ENCODE peak calls at places on chromosomes 5 and 9, in nine cellular contexts. K is GM23248; T is adrenal gland; E is body of pancreas; P is CD8-positive, alpha-beta memory T cell; Y is A549; C is stomach; Q is caudate nucleus; W is transverse colon. N is an unnamed sample.

GRCh38 chr5:164235176-164235914 is 729.9 kb downstream of the MAT2B start:
- DNase-seq in K (peak), T (no peak), E (no peak), P (no peak), Y (no peak), C (no peak), Q (no peak), W (no peak), N (no peak)

GRCh38 chr9:69086769-69087168 is 51.2 kb downstream of the FXN start:
- DNase-seq in K (no peak), T (no peak), E (no peak), P (no peak), Y (no peak), C (no peak), Q (no peak), W (no peak), N (no peak)

GRCh38 chr5:149063017-149063687 is at the start of gene SH3TC2:
- DNase-seq in K (peak), T (no peak), E (peak), P (no peak), Y (peak), C (peak), Q (peak), W (peak), N (peak)

GRCh38 chr5:68217476-68217984 is 2.0 kb downstream of the PIK3R1 start:
- DNase-seq in K (peak), T (no peak), E (no peak), P (no peak), Y (no peak), C (no peak), Q (no peak), W (no peak), N (no peak)

GRCh38 chr5:160312960-160313734 is 783 bp upstream of the CCNJL start:
- DNase-seq in K (no peak), T (no peak), E (no peak), P (no peak), Y (peak), C (no peak), Q (no peak), W (no peak), N (no peak)

GRCh38 chr5:142660196-142660595 is 25.7 kb downstream of the FGF1 start:
- DNase-seq in K (no peak), T (no peak), E (no peak), P (no peak), Y (no peak), C (no peak), Q (no peak), W (no peak), N (no peak)

GRCh38 chr9:136587944-136588662 is 42.3 kb upstream of the NOTCH1 start:
- DNase-seq in K (no peak), T (no peak), E (no peak), P (no peak), Y (no peak), C (no peak), Q (no peak), W (no peak), N (no peak)

GRCh38 chr9:130320697-130321080 is 55.1 kb downstream of the HMCN2 start:
- DNase-seq in K (no peak), T (peak), E (no peak), P (no peak), Y (peak), C (no peak), Q (no peak), W (peak), N (no peak)

GRCh38 chr9:1604942-1605560 is 410.1 kb upstream of the SMARCA2 start:
- DNase-seq in K (peak), T (no peak), E (no peak), P (no peak), Y (no peak), C (no peak), Q (no peak), W (no peak), N (no peak)

GRCh38 chr5:19497229-19497815 is 490.7 kb downstream of the CDH18 start:
- DNase-seq in K (no peak), T (no peak), E (no peak), P (no peak), Y (no peak), C (no peak), Q (no peak), W (no peak), N (no peak)

GRCh38 chr5:50963647-50964584 is 297.5 kb downstream of the PARP8 start:
- DNase-seq in K (no peak), T (no peak), E (peak), P (no peak), Y (no peak), C (no peak), Q (peak), W (no peak), N (no peak)

GRCh38 chr5:42656661-42657035 is 100.0 kb upstream of the CCDC152 start:
- DNase-seq in K (peak), T (no peak), E (no peak), P (no peak), Y (no peak), C (no peak), Q (no peak), W (no peak), N (no peak)

GRCh38 chr9:112120471-112120925 is 54.6 kb downstream of the SUSD1 start:
- DNase-seq in K (peak), T (no peak), E (peak), P (no peak), Y (no peak), C (no peak), Q (peak), W (no peak), N (no peak)

GRCh38 chr5:57176350-57176857 is 2.5 kb downstream of the GPBP1 start:
- DNase-seq in K (peak), T (no peak), E (no peak), P (no peak), Y (no peak), C (no peak), Q (no peak), W (no peak), N (no peak)

GRCh38 chr9:132742821-132743311 is 72.6 kb downstream of the GTF3C4 start:
- DNase-seq in K (no peak), T (no peak), E (no peak), P (no peak), Y (no peak), C (no peak), Q (no peak), W (no peak), N (no peak)

GRCh38 chr5:74686962-74687751 is 2.1 kb downstream of the HEXB start:
- DNase-seq in K (peak), T (no peak), E (no peak), P (no peak), Y (no peak), C (no peak), Q (no peak), W (no peak), N (no peak)

GRCh38 chr9:74645007-74645639 is 148.0 kb downstream of the RORB start:
- DNase-seq in K (peak), T (no peak), E (no peak), P (no peak), Y (no peak), C (no peak), Q (no peak), W (no peak), N (no peak)

GRCh38 chr5:83026930-83027687 is 50.1 kb downstream of the TMEM167A start:
- DNase-seq in K (no peak), T (no peak), E (no peak), P (no peak), Y (no peak), C (no peak), Q (no peak), W (no peak), N (no peak)

GRCh38 chr5:79202076-79202475 is 33.9 kb upstream of the JMY start:
- DNase-seq in K (peak), T (no peak), E (no peak), P (no peak), Y (peak), C (no peak), Q (no peak), W (no peak), N (no peak)

GRCh38 chr5:176353533-176353932 is 8.0 kb downstream of the KIAA1191 start:
- DNase-seq in K (no peak), T (no peak), E (no peak), P (no peak), Y (no peak), C (no peak), Q (no peak), W (no peak), N (no peak)

GRCh38 chr5:142445266-142445665 is 120.4 kb upstream of the SPRY4 start:
- DNase-seq in K (peak), T (no peak), E (no peak), P (no peak), Y (no peak), C (no peak), Q (no peak), W (no peak), N (no peak)

GRCh38 chr5:145925353-145925752 is 11.0 kb upstream of the SH3RF2 start:
- DNase-seq in K (peak), T (no peak), E (no peak), P (no peak), Y (no peak), C (no peak), Q (no peak), W (no peak), N (no peak)

GRCh38 chr5:31238497-31238896 is 45.0 kb downstream of the CDH6 start:
- DNase-seq in K (no peak), T (no peak), E (no peak), P (no peak), Y (no peak), C (no peak), Q (no peak), W (no peak), N (no peak)

GRCh38 chr5:81778642-81779041 is 27.7 kb upstream of the SSBP2 start:
- DNase-seq in K (peak), T (no peak), E (peak), P (no peak), Y (no peak), C (no peak), Q (no peak), W (no peak), N (no peak)

GRCh38 chr5:34762321-34762871 is 76.6 kb upstream of the TTC23L start:
- DNase-seq in K (peak), T (no peak), E (peak), P (no peak), Y (no peak), C (no peak), Q (no peak), W (no peak), N (no peak)

GRCh38 chr9:89787595-89787994 is 182.8 kb downstream of the GADD45G start:
- DNase-seq in K (no peak), T (no peak), E (no peak), P (no peak), Y (no peak), C (no peak), Q (no peak), W (no peak), N (no peak)

GRCh38 chr9:127910613-127911205 is 6.1 kb downstream of the ST6GALNAC4 start:
- DNase-seq in K (peak), T (no peak), E (no peak), P (no peak), Y (no peak), C (no peak), Q (no peak), W (peak), N (no peak)

GRCh38 chr5:110086658-110087388 is 397.1 kb downstream of the MAN2A1 start:
- DNase-seq in K (peak), T (no peak), E (peak), P (no peak), Y (no peak), C (no peak), Q (no peak), W (peak), N (peak)

GRCh38 chr9:136551401-136552116 is 5.7 kb upstream of the NOTCH1 start:
- DNase-seq in K (peak), T (peak), E (peak), P (no peak), Y (peak), C (peak), Q (no peak), W (peak), N (no peak)

GRCh38 chr9:131382850-131383729 is 10.8 kb upstream of the PRRC2B start:
- DNase-seq in K (peak), T (peak), E (peak), P (no peak), Y (peak), C (peak), Q (no peak), W (no peak), N (no peak)

GRCh38 chr9:71285191-71285656 is 163.8 kb upstream of the TRPM3 start:
- DNase-seq in K (peak), T (peak), E (peak), P (no peak), Y (peak), C (no peak), Q (peak), W (peak), N (peak)

GRCh38 chr9:16290169-16290568 is 580.3 kb downstream of the BNC2 start:
- DNase-seq in K (no peak), T (no peak), E (no peak), P (no peak), Y (no peak), C (no peak), Q (no peak), W (no peak), N (no peak)

GRCh38 chr5:155046591-155046990 is 33.0 kb downstream of the KIF4B start:
- DNase-seq in K (no peak), T (no peak), E (peak), P (no peak), Y (no peak), C (no peak), Q (no peak), W (no peak), N (no peak)

GRCh38 chr5:55965525-55965924 is 29.2 kb downstream of the IL6ST start:
- DNase-seq in K (no peak), T (no peak), E (no peak), P (no peak), Y (no peak), C (no peak), Q (no peak), W (no peak), N (no peak)

GRCh38 chr9:10265102-10265708 is 347.6 kb downstream of the PTPRD start:
- DNase-seq in K (peak), T (no peak), E (no peak), P (no peak), Y (no peak), C (no peak), Q (no peak), W (no peak), N (no peak)

GRCh38 chr9:20684865-20685696 is 1.0 kb downstream of the FOCAD start:
- DNase-seq in K (peak), T (no peak), E (no peak), P (no peak), Y (peak), C (no peak), Q (no peak), W (no peak), N (no peak)

GRCh38 chr5:62621280-62621679 is 42.7 kb downstream of the LRRC70 start:
- DNase-seq in K (no peak), T (no peak), E (no peak), P (no peak), Y (no peak), C (no peak), Q (no peak), W (no peak), N (no peak)

GRCh38 chr9:124218438-124219289 is 39.1 kb upstream of the NEK6 start:
- DNase-seq in K (peak), T (peak), E (peak), P (no peak), Y (peak), C (peak), Q (no peak), W (peak), N (peak)

GRCh38 chr9:124216474-124217176 is 41.1 kb upstream of the NEK6 start:
- DNase-seq in K (no peak), T (no peak), E (no peak), P (no peak), Y (no peak), C (peak), Q (peak), W (peak), N (no peak)

GRCh38 chr9:124219290-124219605 is 38.5 kb upstream of the NEK6 start:
- DNase-seq in K (no peak), T (no peak), E (no peak), P (no peak), Y (no peak), C (no peak), Q (no peak), W (no peak), N (no peak)

GRCh38 chr9:124215956-124216355 is 41.8 kb upstream of the NEK6 start:
- DNase-seq in K (no peak), T (no peak), E (no peak), P (no peak), Y (no peak), C (peak), Q (no peak), W (no peak), N (no peak)

DNA sequence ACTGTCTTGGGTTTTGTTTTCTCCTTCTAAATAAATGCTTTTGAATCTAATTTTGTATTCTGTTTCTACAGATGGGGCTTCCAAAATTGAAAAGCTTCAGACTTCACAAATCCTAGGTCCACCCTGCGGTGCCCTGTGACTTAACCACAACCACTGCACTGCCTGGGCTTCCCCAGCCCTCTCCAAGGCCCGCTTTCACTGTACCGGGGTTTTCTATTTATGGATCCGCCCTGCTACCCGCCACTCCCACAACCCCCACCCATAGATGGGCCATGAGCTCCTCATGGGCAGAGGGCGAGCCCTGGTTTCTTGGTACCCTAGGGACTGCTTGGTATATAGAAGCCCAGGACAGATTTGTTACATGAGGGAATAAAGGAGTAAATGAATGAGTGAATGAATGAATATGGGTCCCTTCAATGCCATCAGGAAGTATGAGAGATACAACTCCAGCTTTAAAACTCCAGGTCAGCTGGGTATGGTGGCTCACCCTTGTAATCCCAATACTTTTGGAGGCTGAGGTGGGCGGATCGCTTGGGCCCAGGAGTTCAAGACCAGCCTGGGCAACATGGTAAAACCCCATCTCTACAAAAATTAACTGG is 39.8 kb upstream of the NEK6 start:
- DNase-seq in K (no peak), T (no peak), E (no peak), P (no peak), Y (no peak), C (peak), Q (no peak), W (no peak), N (no peak)
- H3K27ac ChIP-seq in K (no peak), T (no peak), E (peak), P (no peak), Y (no peak), C (no peak), Q (peak), W (peak), N (no peak)

GRCh38 chr5:172860520-172861443 is 26.7 kb downstream of the ERGIC1 start:
- DNase-seq in K (peak), T (peak), E (peak), P (no peak), Y (no peak), C (peak), Q (peak), W (peak), N (peak)
- H3K27ac ChIP-seq in K (peak), T (peak), E (peak), P (no peak), Y (peak), C (peak), Q (peak), W (peak), N (peak)

GRCh38 chr9:109033941-109034700 is 20.8 kb upstream of the CTNNAL1 start:
- DNase-seq in K (peak), T (no peak), E (no peak), P (no peak), Y (no peak), C (no peak), Q (no peak), W (no peak), N (no peak)

GRCh38 chr9:109036744-109037680 is 23.7 kb upstream of the CTNNAL1 start:
- DNase-seq in K (no peak), T (no peak), E (no peak), P (no peak), Y (no peak), C (no peak), Q (no peak), W (no peak), N (no peak)

GRCh38 chr9:109037946-109038345 is 24.6 kb upstream of the CTNNAL1 start:
- DNase-seq in K (no peak), T (no peak), E (no peak), P (no peak), Y (no peak), C (no peak), Q (no peak), W (no peak), N (no peak)

GRCh38 chr9:109039539-109039938 is 26.2 kb upstream of the CTNNAL1 start:
- DNase-seq in K (no peak), T (no peak), E (no peak), P (no peak), Y (no peak), C (no peak), Q (no peak), W (no peak), N (no peak)

GRCh38 chr9:109035684-109036423 is 22.6 kb upstream of the CTNNAL1 start:
- DNase-seq in K (peak), T (peak), E (peak), P (no peak), Y (peak), C (peak), Q (no peak), W (no peak), N (no peak)
- H3K27ac ChIP-seq in K (peak), T (peak), E (peak), P (no peak), Y (peak), C (no peak), Q (no peak), W (peak), N (no peak)

GRCh38 chr5:89418821-89419085 is 535.8 kb upstream of the MEF2C start:
- DNase-seq in K (no peak), T (no peak), E (no peak), P (no peak), Y (no peak), C (no peak), Q (no peak), W (no peak), N (no peak)
- H3K27ac ChIP-seq in K (no peak), T (no peak), E (no peak), P (no peak), Y (no peak), C (no peak), Q (no peak), W (no peak), N (no peak)

GRCh38 chr5:5288236-5288635 is 134.2 kb upstream of the ICE1 start:
- DNase-seq in K (peak), T (no peak), E (no peak), P (no peak), Y (peak), C (no peak), Q (no peak), W (no peak), N (no peak)
- H3K27ac ChIP-seq in K (no peak), T (no peak), E (no peak), P (no peak), Y (peak), C (no peak), Q (no peak), W (no peak), N (no peak)

DNA sequence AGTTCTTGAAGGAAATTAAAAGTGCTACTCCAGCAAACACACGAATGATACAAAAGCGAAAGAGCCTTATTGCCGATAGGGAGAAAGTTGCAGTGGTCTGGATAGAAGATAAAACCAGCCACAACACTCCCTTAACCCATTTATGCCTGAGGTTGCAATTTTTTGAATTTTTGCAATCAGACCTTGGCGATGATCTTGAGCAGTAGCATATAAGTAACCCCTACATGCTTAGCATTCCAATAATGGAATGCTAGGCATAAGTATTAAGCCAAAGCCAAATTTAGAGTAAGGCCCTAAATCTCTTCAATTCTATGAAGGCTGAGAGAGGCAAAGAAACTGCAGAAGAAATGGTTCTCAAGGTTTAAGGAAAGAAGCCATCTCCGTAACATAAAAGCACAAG is 153.5 kb downstream of the SLC28A3 start:
- DNase-seq in K (no peak), T (no peak), E (no peak), P (no peak), Y (no peak), C (no peak), Q (no peak), W (no peak), N (no peak)
- H3K27ac ChIP-seq in K (no peak), T (no peak), E (no peak), P (no peak), Y (no peak), C (no peak), Q (no peak), W (no peak), N (no peak)

DNA sequence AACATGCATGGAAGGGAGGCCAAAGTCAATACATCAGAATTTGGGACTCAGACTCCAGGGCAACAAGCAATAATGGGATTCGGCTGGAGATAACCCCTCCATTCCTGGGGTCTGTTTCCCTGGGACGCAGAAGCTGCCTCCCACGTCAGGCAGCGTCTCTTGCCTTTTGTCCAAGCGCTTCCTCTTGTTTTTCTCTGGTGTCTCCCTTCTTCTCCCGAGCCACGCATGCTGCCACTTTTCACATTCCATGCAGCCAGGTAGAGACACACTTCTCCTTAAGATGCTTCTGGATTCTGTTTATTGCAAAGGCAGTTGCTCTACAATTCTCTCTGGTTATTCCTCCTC is 267.3 kb downstream of the AOPEP start:
- DNase-seq in K (no peak), T (no peak), E (no peak), P (no peak), Y (no peak), C (no peak), Q (no peak), W (no peak), N (no peak)
- H3K27ac ChIP-seq in K (no peak), T (no peak), E (peak), P (no peak), Y (peak), C (no peak), Q (no peak), W (no peak), N (no peak)